ENCODE peak calls at places on chromosomes 16 and 17, in seven cellular contexts. E, S, X, C, O, Y and R are unnamed samples.

GRCh38 chr17:59572301-59572924 is 7.0 kb downstream of the DHX40 start:
- DNase-seq in E (no peak), S (no peak), X (no peak), C (no peak), O (no peak), Y (no peak), R (no peak)

GRCh38 chr16:56910654-56911539 is 21.0 kb upstream of the HERPUD1 start:
- DNase-seq in E (no peak), S (peak; percentile 67), X (no peak), C (no peak), O (no peak), Y (no peak), R (peak; percentile 41)

GRCh38 chr16:78695371-78695770 is 595.9 kb downstream of the WWOX start:
- DNase-seq in E (no peak), S (no peak), X (no peak), C (no peak), O (no peak), Y (no peak), R (no peak)

GRCh38 chr16:68436581-68436980 is 11.7 kb downstream of the SMPD3 start:
- DNase-seq in E (no peak), S (no peak), X (no peak), C (no peak), O (no peak), Y (no peak), R (no peak)

GRCh38 chr17:67079481-67079880 is 35.1 kb downstream of the CACNG1 start:
- DNase-seq in E (no peak), S (no peak), X (no peak), C (no peak), O (no peak), Y (no peak), R (no peak)

GRCh38 chr17:4433515-4434031 is at the start of gene SPNS3:
- DNase-seq in E (no peak), S (no peak), X (peak; percentile 25), C (no peak), O (no peak), Y (no peak), R (no peak)

GRCh38 chr16:66740533-66740932 is 10.9 kb downstream of the DYNC1LI2 start:
- DNase-seq in E (no peak), S (peak; percentile 65), X (no peak), C (no peak), O (no peak), Y (no peak), R (no peak)

GRCh38 chr16:85168732-85169256 is 56.5 kb upstream of the CIBAR2 start:
- DNase-seq in E (peak; percentile 82), S (peak; percentile 47), X (no peak), C (no peak), O (peak; percentile 60), Y (peak; percentile 69), R (no peak)

DNA sequence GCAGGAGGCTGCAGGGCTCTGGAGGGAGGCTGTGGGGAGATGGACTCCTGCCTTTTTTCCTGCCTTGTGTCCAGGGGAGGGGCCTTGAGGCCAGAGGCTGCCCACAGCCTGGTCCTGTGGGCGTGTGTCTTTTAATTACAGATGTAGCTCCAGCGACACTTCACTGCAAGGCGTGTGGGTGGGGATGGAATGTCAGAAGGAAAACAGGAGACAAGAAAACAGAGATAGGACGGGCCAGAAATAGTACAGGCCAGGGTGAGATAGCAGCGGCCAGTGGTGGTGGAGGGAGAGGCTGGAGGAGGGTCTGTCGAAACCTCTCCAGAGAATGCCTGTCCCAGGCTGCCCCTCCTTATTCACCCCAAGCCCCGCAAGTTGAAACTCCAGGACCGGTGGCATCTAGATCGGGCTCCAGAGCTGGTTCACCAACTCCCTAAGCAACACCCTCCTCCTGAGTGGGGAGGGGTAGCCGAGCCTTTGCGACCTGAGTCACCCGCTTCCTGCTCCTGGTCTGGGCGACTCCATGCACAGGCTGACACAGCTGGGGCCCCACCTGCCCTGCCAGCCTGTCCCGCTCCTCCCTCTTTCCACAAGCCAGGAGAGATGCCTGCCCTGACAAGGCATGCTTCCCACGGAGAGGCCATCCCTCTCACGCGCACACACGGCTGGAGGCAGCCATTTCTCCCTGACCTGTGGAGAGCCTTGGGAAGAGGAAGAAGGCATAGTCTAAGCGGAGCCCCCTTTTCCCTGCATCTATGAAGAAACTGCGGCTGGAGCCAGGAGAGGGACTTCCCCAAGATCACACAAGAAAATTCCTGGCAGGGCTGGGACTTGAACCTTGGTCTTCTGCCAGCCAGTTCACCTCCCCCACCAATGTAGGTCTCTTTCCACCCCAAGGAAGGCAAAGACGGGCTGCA is 6.6 kb upstream of the JUP start:
- DNase-seq in E (peak; percentile 81), S (peak; percentile 81), X (no peak), C (no peak), O (no peak), Y (no peak), R (peak; percentile 80)
- H3K4me3 ChIP-seq in E (peak overlapping the region; percentile 5), S (no peak overlapping the region), X (peak overlapping the region; percentile 42), C (peak overlapping the region; percentile 1), O (no peak overlapping the region), Y (no peak overlapping the region), R (no peak overlapping the region)

DNA sequence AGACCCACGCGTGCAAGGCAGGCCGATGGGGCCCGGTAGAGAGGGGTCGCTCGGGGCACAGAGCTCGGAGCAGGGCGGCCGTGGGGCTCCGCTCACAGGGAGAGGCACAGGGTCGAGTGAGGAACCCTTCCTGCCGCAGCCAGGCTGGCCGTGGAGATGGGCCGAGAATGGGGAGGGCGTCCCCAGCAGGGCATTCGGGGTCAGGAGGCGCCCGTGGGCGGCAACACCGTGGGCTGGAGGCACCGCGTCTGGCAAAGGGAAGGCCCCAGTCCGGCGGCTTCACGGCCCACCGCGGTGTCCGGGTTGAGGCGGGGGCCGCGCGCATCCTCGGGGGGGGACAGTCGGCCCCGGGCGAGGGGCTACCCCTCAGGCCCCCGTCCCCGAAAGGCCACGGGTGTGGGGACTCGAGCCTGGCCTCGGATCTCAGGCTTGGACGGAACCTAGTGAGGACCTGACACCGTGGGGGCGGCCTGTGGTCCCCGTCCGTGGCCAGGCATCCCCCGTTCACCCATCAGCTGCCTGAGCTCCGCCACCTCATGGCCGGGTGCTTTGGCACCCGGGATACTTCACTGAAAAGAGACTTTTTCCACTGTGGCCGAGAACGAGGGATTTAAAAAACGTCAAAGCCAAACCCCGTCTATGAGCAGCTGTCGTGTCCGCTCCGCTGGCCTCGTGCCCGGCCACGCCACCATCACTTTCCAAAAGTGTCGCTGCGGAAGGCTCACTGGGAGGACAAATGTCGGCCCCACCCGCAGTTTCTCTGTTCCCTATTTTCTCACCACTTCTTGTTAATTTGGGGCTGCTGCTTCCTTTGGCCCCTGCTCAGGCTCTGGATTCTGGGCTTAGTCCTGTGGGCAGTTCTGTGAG is 73.6 kb downstream of the METRNL start:
- DNase-seq in E (no peak), S (peak; percentile 42), X (peak; percentile 45), C (no peak), O (no peak), Y (no peak), R (no peak)
- H3K27ac ChIP-seq in E (no peak overlapping the region), S (peak overlapping the region; percentile 35), X (no peak overlapping the region), C (peak overlapping the region; percentile 55), O (peak overlapping the region; percentile 82), Y (no peak overlapping the region), R (peak overlapping the region; percentile 30)

DNA sequence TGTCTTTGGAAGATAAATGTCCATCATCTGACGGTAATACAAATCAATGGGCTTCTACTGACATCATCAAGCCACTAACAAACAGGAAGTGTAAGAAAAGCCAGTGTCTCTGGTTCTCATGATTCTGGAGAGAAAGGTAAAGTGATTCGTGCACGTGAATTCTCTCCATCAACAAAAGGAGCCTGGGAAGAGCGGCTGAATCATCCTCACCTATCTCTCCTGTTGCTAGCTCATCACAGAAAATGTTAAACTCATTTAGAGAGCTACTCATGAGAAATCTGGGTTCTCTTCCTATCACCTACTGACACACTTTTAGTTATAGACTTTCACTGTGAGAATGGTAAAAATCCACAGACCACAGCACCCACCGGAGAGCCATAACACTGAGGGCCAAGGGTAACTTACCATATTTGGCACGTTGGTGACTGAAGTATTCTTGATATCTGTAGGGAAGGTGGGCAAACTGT is 70.3 kb downstream of the CREBBP start:
- DNase-seq in E (no peak), S (no peak), X (no peak), C (no peak), O (no peak), Y (no peak), R (no peak)
- H3K4me3 ChIP-seq in E (no peak overlapping the region), S (no peak overlapping the region), X (no peak overlapping the region), C (no peak overlapping the region), O (no peak overlapping the region), Y (no peak overlapping the region), R (no peak overlapping the region)

GRCh38 chr16:19589106-19589505 is 33.6 kb downstream of the VPS35L start:
- DNase-seq in E (no peak), S (no peak), X (no peak), C (no peak), O (no peak), Y (no peak), R (no peak)

GRCh38 chr16:19578378-19578851 is 22.9 kb downstream of the VPS35L start:
- DNase-seq in E (no peak), S (peak; percentile 17), X (no peak), C (no peak), O (no peak), Y (no peak), R (no peak)

GRCh38 chr16:19588661-19589060 is 33.2 kb downstream of the VPS35L start:
- DNase-seq in E (no peak), S (no peak), X (no peak), C (no peak), O (no peak), Y (no peak), R (no peak)

GRCh38 chr16:19582050-19582784 is 26.7 kb downstream of the VPS35L start:
- DNase-seq in E (no peak), S (no peak), X (no peak), C (no peak), O (no peak), Y (no peak), R (no peak)

DNA sequence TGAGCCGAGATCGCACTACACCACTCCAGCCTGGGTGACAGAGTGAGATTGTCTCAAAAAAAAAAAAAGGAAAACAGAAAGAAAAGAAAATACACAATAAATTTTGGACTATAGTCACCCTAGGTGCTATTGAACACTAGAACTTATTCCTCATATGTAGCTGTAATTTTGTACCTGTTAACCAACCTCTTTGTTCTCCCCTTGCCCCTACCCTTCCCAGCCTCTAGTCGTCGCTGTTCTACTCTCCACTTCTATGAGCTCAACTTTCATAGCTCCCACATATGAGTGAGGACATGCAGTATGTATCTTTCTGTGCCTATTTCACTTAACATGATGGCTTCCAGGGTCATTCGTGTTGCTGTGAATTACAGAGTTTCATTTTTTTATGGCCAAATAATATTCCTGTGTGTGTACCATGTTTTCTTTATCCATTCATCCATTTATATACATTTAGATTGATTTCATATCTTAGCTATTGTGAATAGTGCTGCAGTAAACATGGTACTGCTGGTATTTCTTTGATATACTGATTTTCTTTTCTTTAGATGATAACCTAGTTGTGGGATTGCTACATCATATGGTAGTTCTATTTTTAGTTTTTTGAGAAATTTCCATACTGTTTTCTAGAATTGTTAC is 28.3 kb downstream of the VPS35L start:
- DNase-seq in E (no peak), S (peak; percentile 19), X (no peak), C (no peak), O (no peak), Y (peak; percentile 20), R (no peak)
- H3K27ac ChIP-seq in E (no peak overlapping the region), S (no peak overlapping the region), X (no peak overlapping the region), C (no peak overlapping the region), O (no peak overlapping the region), Y (no peak overlapping the region), R (no peak overlapping the region)